ENCODE peak calls at places on chromosomes 6 and 20, in four cellular contexts. M, X, O and S are unnamed samples.

GRCh38 chr6:131027326-131027725 is 35.7 kb downstream of the EPB41L2 start:
- DNase-seq in M (no peak), O (no peak), X (no peak), S (no peak)

GRCh38 chr6:140987364-140988135 is 1145.2 kb upstream of the GJE1 start:
- DNase-seq in M (no peak), O (no peak), X (peak), S (no peak)

GRCh38 chr6:27260836-27261375 is 13.4 kb downstream of the PRSS16 start:
- DNase-seq in O (no peak), M (peak), X (no peak), S (no peak)

GRCh38 chr6:152110878-152111820 is 303.7 kb downstream of the ESR1 start:
- DNase-seq in O (no peak), X (no peak), M (no peak), S (no peak)

GRCh38 chr6:35146453-35146852 is 5.3 kb upstream of the TCP11 start:
- DNase-seq in X (peak), M (peak), O (no peak), S (peak)

GRCh38 chr20:45822863-45823262 is 4.2 kb downstream of the TNNC2 start:
- DNase-seq in M (no peak), O (no peak), X (peak), S (peak)

GRCh38 chr6:33013608-33014007 is 4.2 kb upstream of the HLA-DOA start:
- DNase-seq in X (no peak), M (peak), O (no peak), S (no peak)

GRCh38 chr20:46945465-46945864 is 50.8 kb downstream of the EYA2 start:
- DNase-seq in X (peak), M (peak), O (no peak), S (no peak)

GRCh38 chr6:154488276-154488627 is 22.2 kb downstream of the CNKSR3 start:
- DNase-seq in M (no peak), X (peak), O (no peak), S (no peak)

GRCh38 chr6:133757330-133757729 is 131.6 kb upstream of the TCF21 start:
- DNase-seq in X (no peak), M (no peak), O (no peak), S (no peak)

GRCh38 chr6:27096834-27097511 is 150.5 kb upstream of the PRSS16 start:
- DNase-seq in M (peak), O (no peak), X (peak), S (peak)

GRCh38 chr20:25508083-25508770 is 77.1 kb downstream of the NINL start:
- DNase-seq in O (no peak), M (no peak), X (peak), S (peak)

GRCh38 chr6:161918154-161918553 is 644.3 kb upstream of the AGPAT4 start:
- DNase-seq in X (peak), M (no peak), O (no peak), S (peak)

GRCh38 chr6:46948699-46949098 is 27.0 kb upstream of the ADGRF5 start:
- DNase-seq in M (peak), X (no peak), O (no peak), S (no peak)

GRCh38 chr6:152386131-152386530 is 251.0 kb downstream of the SYNE1 start:
- DNase-seq in X (no peak), M (no peak), O (no peak), S (no peak)

GRCh38 chr6:166307981-166308768 is at the start of gene PRR18:
- DNase-seq in X (no peak), O (peak), M (peak), S (peak)

GRCh38 chr20:25040438-25040831 is 17.5 kb downstream of the ACSS1 start:
- DNase-seq in X (peak), M (no peak), O (no peak), S (no peak)

GRCh38 chr6:147873826-147874225 is 365.3 kb downstream of the SAMD5 start:
- DNase-seq in X (peak), M (no peak), O (no peak), S (no peak)

GRCh38 chr6:147508073-147508870 is at the start of gene SAMD5:
- DNase-seq in M (peak), O (peak), X (peak), S (peak)

GRCh38 chr20:53282217-53282955 is 310.2 kb downstream of the TSHZ2 start:
- DNase-seq in M (peak), O (no peak), X (no peak), S (no peak)

GRCh38 chr6:156901309-156902019 is 124.3 kb downstream of the ARID1B start:
- DNase-seq in M (no peak), O (no peak), X (no peak), S (no peak)

GRCh38 chr6:156906451-156906850 is 129.3 kb downstream of the ARID1B start:
- DNase-seq in O (no peak), X (no peak), M (no peak), S (no peak)

GRCh38 chr6:156905801-156906200 is 128.6 kb downstream of the ARID1B start:
- DNase-seq in M (no peak), X (no peak), O (no peak), S (no peak)

GRCh38 chr6:156902782-156903181 is 125.6 kb downstream of the ARID1B start:
- DNase-seq in X (no peak), M (no peak), O (no peak), S (no peak)

DNA sequence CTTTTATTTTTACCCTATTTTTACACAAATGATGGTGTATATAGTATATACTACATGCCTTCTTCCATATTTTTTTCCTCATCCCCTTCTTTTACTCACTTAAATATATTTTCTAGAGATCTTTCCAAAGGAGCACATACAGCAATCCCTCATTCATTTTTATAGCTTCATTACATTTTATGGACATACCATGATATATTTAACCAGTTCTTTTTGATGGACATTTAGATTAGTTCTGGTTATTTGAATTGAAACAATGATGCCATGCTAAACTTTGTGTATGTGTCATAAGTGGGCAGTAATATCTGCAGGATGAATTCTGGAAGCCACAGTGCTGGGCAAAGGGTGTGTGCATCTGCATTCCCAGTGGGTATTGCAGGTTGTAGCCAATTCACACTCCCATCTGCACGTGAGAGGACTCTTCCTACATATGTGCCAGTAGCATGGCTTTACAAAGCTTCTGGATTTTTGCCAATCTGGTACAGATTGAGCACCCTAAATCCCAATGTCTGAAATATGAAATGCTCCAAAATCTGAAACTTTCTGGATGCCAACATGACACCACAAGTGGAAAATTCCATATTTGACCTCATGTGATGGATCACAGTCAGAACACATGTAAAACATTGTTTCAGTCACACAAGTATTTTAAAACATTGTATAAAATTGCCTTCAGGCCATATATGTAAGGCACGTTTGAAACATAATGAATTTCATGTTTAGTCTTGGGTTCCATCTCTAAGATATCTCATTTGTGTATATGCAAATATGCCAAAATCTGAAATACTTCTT is 127.2 kb downstream of the ARID1B start:
- DNase-seq in X (no peak), O (no peak), M (no peak), S (no peak)
- H3K23ac ChIP-seq in X (no peak), O (no peak), M (no peak), S (no peak)

GRCh38 chr6:3392059-3392458 is 64.8 kb downstream of the SLC22A23 start:
- DNase-seq in M (no peak), X (no peak), O (no peak), S (no peak)
- H3K23ac ChIP-seq in M (no peak), X (no peak), O (no peak), S (no peak)

DNA sequence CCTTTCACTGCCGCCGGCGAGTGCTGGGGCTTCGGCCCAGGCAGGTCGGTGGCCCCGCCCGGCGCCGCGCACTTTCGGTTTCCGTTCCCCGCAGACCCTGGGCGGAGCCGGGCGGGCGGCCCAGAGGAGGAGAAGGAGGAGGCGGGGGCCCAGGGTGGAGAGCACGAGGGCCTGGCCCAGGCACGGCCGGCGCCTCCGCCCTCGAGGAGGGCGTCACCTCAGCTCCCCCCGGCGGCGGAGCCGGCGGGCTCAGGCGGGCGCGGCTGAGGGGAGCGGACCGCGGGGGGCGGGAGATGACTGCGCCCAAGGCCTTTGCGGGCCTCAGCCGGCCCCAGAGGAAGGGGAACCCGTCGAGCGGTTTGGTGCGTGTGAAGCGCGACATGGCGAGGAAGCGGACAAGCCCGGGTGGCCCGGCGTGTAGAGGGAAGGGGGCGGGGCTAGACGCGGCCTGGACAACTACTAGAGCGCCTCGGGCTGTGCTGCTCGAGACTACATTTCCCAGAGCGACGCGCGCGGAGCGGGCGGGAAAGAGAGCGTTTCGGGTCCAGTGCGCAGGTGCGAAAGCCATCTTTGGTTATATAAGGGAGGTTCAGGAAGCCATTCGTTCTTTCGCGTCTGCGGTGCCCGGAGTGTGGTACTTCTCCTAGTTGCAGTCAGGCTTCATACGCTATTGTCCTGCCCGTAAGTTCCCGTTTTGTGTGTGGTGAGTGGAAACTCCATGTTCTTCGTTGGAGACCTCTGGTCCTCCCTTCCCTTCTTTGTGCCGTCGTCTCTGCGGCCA is at the start of gene ZNFX1:
- DNase-seq in O (peak), M (peak), X (peak), S (peak)
- H3K23ac ChIP-seq in O (peak), M (no peak), X (peak), S (no peak)

GRCh38 chr20:61024390-61024789 is 227.7 kb upstream of the CDH4 start:
- DNase-seq in O (no peak), M (no peak), X (no peak), S (no peak)

GRCh38 chr20:61023612-61024011 is 228.4 kb upstream of the CDH4 start:
- DNase-seq in X (no peak), M (no peak), O (no peak), S (no peak)

GRCh38 chr20:61015602-61016001 is 236.5 kb upstream of the CDH4 start:
- DNase-seq in O (no peak), M (no peak), X (no peak), S (no peak)

GRCh38 chr20:61014486-61014885 is 237.6 kb upstream of the CDH4 start:
- DNase-seq in O (no peak), M (peak), X (no peak), S (no peak)

DNA sequence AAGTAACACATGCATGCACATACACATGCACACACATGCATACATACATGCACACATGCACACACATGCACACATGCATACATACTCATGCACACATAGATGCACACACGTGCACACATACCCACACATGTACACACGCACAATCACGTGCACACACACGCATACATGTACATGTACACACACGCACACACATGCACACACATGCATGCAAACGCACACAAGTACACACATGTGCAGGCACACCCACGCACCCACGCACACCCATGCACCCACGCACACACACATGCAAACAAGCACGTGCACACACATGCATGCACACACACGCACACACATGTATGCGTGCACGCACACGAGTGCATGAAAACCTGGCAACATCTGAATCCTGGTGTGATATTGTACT is 232.7 kb upstream of the CDH4 start:
- DNase-seq in O (no peak), M (no peak), X (no peak), S (no peak)
- H3K23ac ChIP-seq in O (peak), M (no peak), X (no peak), S (no peak)

DNA sequence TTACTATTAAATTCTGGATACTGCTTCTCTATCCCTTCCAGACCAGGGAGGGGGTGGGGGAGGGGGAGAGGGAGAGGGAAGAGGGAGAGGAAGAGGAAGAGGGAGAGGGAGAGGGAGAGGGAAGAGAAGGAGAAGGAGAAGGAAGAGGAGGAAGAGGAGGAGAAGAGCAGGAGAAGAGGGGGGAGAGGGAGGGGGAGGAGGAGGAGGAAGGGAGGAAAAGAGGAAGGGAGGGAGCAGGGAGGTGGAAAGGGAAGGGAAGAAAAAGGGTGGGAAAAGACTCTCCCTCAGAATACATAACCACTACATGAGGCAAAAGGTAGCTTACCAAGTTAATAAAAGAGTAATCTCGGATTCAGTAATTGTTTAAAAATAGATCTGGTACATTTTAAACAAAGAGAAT is 46.0 kb downstream of the FAM184A start:
- DNase-seq in X (no peak), M (no peak), O (no peak), S (no peak)
- H3K23ac ChIP-seq in X (no peak), M (no peak), O (no peak), S (no peak)